ENCODE peak calls at places on chromosomes 4 and X, in five cellular contexts. C is lower leg skin; L is naive thymus-derived CD8-positive, alpha-beta T cell; A is GM23248; O is DMS 273 treated with DMSO at 0.1 percent for 48 hours. H is an unnamed sample.

GRCh38 chrX:367866-368265 is 18.8 kb downstream of the PPP2R3B start:
- DNase-seq in O (no peak), A (no peak), C (no peak), L (no peak), H (no peak)

GRCh38 chr4:101972791-101973190 is 182.3 kb downstream of the BANK1 start:
- DNase-seq in C (no peak), O (no peak), L (no peak), A (no peak), H (no peak)

GRCh38 chr4:168769416-168769815 is 240.6 kb downstream of the CBR4 start:
- DNase-seq in O (no peak), A (peak), L (no peak), C (no peak), H (no peak)

GRCh38 chrX:44669626-44670025 is 127.0 kb upstream of the FUNDC1 start:
- DNase-seq in C (no peak), A (peak), O (no peak), L (no peak), H (no peak)

GRCh38 chr4:143337600-143338287 is 1.1 kb downstream of the GAB1 start:
- DNase-seq in A (peak), O (no peak), L (no peak), C (no peak), H (no peak)

GRCh38 chrX:19956923-19957322 is 33.9 kb downstream of the BCLAF3 start:
- DNase-seq in O (no peak), L (no peak), C (no peak), A (no peak), H (no peak)

GRCh38 chr4:129641179-129641578 is 545.2 kb downstream of the C4orf33 start:
- DNase-seq in O (no peak), L (peak), C (peak), A (peak), H (peak)

GRCh38 chrX:141439651-141440050 is 144.9 kb downstream of the SPANXA1 start:
- DNase-seq in A (no peak), L (no peak), C (no peak), O (no peak), H (no peak)

GRCh38 chr4:20260821-20261220 is 9.1 kb downstream of the SLIT2 start:
- DNase-seq in A (no peak), O (no peak), C (no peak), L (no peak), H (no peak)

GRCh38 chr4:123418486-123418931 is 21.9 kb downstream of the SPRY1 start:
- DNase-seq in O (no peak), C (no peak), L (no peak), A (peak), H (peak)

GRCh38 chr4:3481113-3481531 is 18.0 kb downstream of the DOK7 start:
- DNase-seq in A (no peak), L (no peak), O (no peak), C (no peak), H (no peak)

GRCh38 chr4:21768349-21769310 is 179.9 kb downstream of the KCNIP4 start:
- DNase-seq in L (no peak), C (no peak), O (no peak), A (peak), H (no peak)

GRCh38 chr4:31089815-31090214 is 369.6 kb downstream of the PCDH7 start:
- DNase-seq in A (no peak), L (no peak), C (no peak), O (no peak), H (no peak)

GRCh38 chr4:154184238-154184637 is 307.4 kb downstream of the DCHS2 start:
- DNase-seq in A (no peak), C (no peak), L (no peak), O (no peak), H (no peak)

GRCh38 chr4:184746532-184746870 is 12.6 kb upstream of the CENPU start:
- DNase-seq in A (peak), O (no peak), L (no peak), C (peak), H (no peak)

GRCh38 chrX:42615161-42615563 is 162.8 kb downstream of the PPP1R2C start:
- DNase-seq in L (no peak), C (no peak), A (no peak), O (no peak), H (peak)